ENCODE peak calls at places on chromosomes 12 and 14, in four cellular contexts. T, W, M and K are unnamed samples.

GRCh38 chr12:10235761-10236631 is 23.3 kb downstream of the GABARAPL1 start:
- DNase-seq in T (peak; percentile 45), W (no peak), M (peak; percentile 42), K (peak; percentile 50)

GRCh38 chr14:47626151-47627035 is 49.0 kb downstream of the MDGA2 start:
- DNase-seq in T (no peak), W (no peak), M (no peak), K (no peak)

GRCh38 chr12:111420494-111420893 is 14.8 kb downstream of the SH2B3 start:
- DNase-seq in T (no peak), W (no peak), M (no peak), K (no peak)

GRCh38 chr12:2691001-2691339 is 103.8 kb upstream of the FKBP4 start:
- DNase-seq in T (peak; percentile 60), W (no peak), M (no peak), K (peak; percentile 75)

GRCh38 chr14:103736546-103737431 is 21.2 kb downstream of the ZFYVE21 start:
- DNase-seq in T (no peak), W (no peak), M (no peak), K (no peak)

GRCh38 chr12:27366621-27367020 is 34.0 kb downstream of the BMAL2 start:
- DNase-seq in T (no peak), W (no peak), M (peak; percentile 31), K (no peak)

GRCh38 chr14:92599786-92600185 is 86.2 kb downstream of the RIN3 start:
- DNase-seq in T (no peak), W (no peak), M (peak; percentile 81), K (no peak)

GRCh38 chr12:3205742-3206519 is 128.8 kb downstream of the TSPAN9 start:
- DNase-seq in T (no peak), W (no peak), M (no peak), K (no peak)

GRCh38 chr12:117118838-117119591 is 19.8 kb upstream of the TESC start:
- DNase-seq in T (no peak), W (no peak), M (no peak), K (no peak)

GRCh38 chr12:12079291-12079690 is 8.6 kb downstream of the BCL2L14 start:
- DNase-seq in T (no peak), W (no peak), M (peak; percentile 67), K (no peak)

GRCh38 chr12:66035289-66035961 is 95.1 kb downstream of the LLPH start:
- DNase-seq in T (no peak), W (no peak), M (peak; percentile 74), K (peak; percentile 18)

GRCh38 chr12:99253068-99253467 is 394.5 kb upstream of the GARIN6 start:
- DNase-seq in T (no peak), W (no peak), M (peak; percentile 2), K (no peak)

GRCh38 chr12:18754118-18754707 is 16.3 kb downstream of the CAPZA3 start:
- DNase-seq in T (no peak), W (no peak), M (no peak), K (no peak)

GRCh38 chr14:32576088-32576795 is 247.1 kb downstream of the AKAP6 start:
- DNase-seq in T (peak; percentile 35), W (no peak), M (peak; percentile 56), K (peak; percentile 55)

GRCh38 chr12:33427071-33427470 is 12.5 kb downstream of the SYT10 start:
- DNase-seq in T (no peak), W (no peak), M (no peak), K (no peak)

GRCh38 chr14:100827751-100828447 is 2.0 kb downstream of the MEG3 start:
- DNase-seq in T (no peak), W (no peak), M (peak; percentile 74), K (no peak)

GRCh38 chr12:84922721-84923120 is 10.1 kb upstream of the SLC6A15 start:
- DNase-seq in T (no peak), W (no peak), M (no peak), K (no peak)

GRCh38 chr14:85459361-85459760 is 70.6 kb upstream of the FLRT2 start:
- DNase-seq in T (no peak), W (no peak), M (no peak), K (no peak)

GRCh38 chr14:54931598-54932340 is 29.1 kb upstream of the GCH1 start:
- DNase-seq in T (no peak), W (no peak), M (no peak), K (no peak)

GRCh38 chr14:89443002-89443660 is 26.1 kb upstream of the FOXN3 start:
- DNase-seq in T (no peak), W (no peak), M (peak; percentile 69), K (no peak)

GRCh38 chr14:43795600-43796228 is 711.4 kb downstream of the FSCB start:
- DNase-seq in T (no peak), W (no peak), M (no peak), K (no peak)

GRCh38 chr12:77642246-77642645 is 188.4 kb upstream of the NAV3 start:
- DNase-seq in T (no peak), W (no peak), M (no peak), K (no peak)

GRCh38 chr14:63547798-63548335 is 4.7 kb upstream of the PPP2R5E start:
- DNase-seq in T (no peak), W (no peak), M (no peak), K (no peak)

GRCh38 chr14:101151226-101151929 is 247.9 kb upstream of the RTL1 start:
- DNase-seq in T (no peak), W (no peak), M (no peak), K (no peak)

GRCh38 chr14:87615822-87616679 is 376.9 kb downstream of the GALC start:
- DNase-seq in T (no peak), W (no peak), M (peak; percentile 24), K (no peak)

GRCh38 chr12:62924084-62924483 is 10.9 kb downstream of the PPM1H start:
- DNase-seq in T (no peak), W (no peak), M (no peak), K (no peak)

GRCh38 chr14:64990291-64990690 is 3.6 kb downstream of the FNTB start:
- DNase-seq in T (no peak), W (no peak), M (no peak), K (no peak)

GRCh38 chr14:74882103-74882920 is 596 bp downstream of the DLST start:
- DNase-seq in T (peak; percentile 73), W (peak; percentile 27), M (peak; percentile 48), K (peak; percentile 73)

GRCh38 chr12:121240484-121241202 is 30.7 kb downstream of the P2RX4 start:
- DNase-seq in T (peak; percentile 93), W (peak; percentile 76), M (no peak), K (peak; percentile 91)

GRCh38 chr12:124661382-124661781 is 94.0 kb upstream of the NCOR2 start:
- DNase-seq in T (no peak), W (no peak), M (no peak), K (no peak)

GRCh38 chr12:111444314-111444705 is 38.6 kb downstream of the SH2B3 start:
- DNase-seq in T (no peak), W (no peak), M (no peak), K (no peak)

GRCh38 chr12:87304406-87304805 is 724.8 kb downstream of the C12orf50 start:
- DNase-seq in T (no peak), W (no peak), M (no peak), K (no peak)

GRCh38 chr12:57518920-57519757 is 1.2 kb downstream of the DDIT3 start:
- DNase-seq in T (no peak), W (no peak), M (peak; percentile 43), K (peak; percentile 19)